ENCODE peak calls at places on chromosomes 11 and 22, in six cellular contexts. T, K, Y, B, Q and H are unnamed samples.

GRCh38 chr22:30408388-30409101 is 11.7 kb downstream of the SEC14L2 start:
- DNase-seq in K (peak), Y (peak), Q (no peak), B (no peak), T (peak), H (no peak)

GRCh38 chr11:44944853-44945235 is 5.8 kb downstream of the TP53I11 start:
- DNase-seq in K (no peak), B (no peak), Y (no peak), Q (no peak), T (no peak), H (no peak)

GRCh38 chr11:119206512-119207299 is 567 bp downstream of the CBL start:
- DNase-seq in K (no peak), B (no peak), Q (no peak), T (peak), Y (no peak), H (peak)

GRCh38 chr11:114085965-114086364 is 26.5 kb downstream of the ZBTB16 start:
- DNase-seq in K (no peak), Y (no peak), Q (no peak), B (no peak), T (no peak), H (no peak)

GRCh38 chr11:105611837-105612480 is 2.1 kb downstream of the GRIA4 start:
- DNase-seq in Q (no peak), Y (no peak), B (no peak), T (no peak), K (no peak), H (no peak)

GRCh38 chr11:65274734-65275682 is 13.2 kb downstream of the POLA2 start:
- DNase-seq in K (peak), T (peak), B (peak), Q (no peak), Y (peak), H (peak)

GRCh38 chr11:16863382-16863781 is 124.9 kb downstream of the C11orf58 start:
- DNase-seq in Q (no peak), Y (no peak), K (no peak), B (no peak), T (peak), H (no peak)

GRCh38 chr11:65764434-65764833 is 16.3 kb downstream of the AP5B1 start:
- DNase-seq in K (no peak), Q (no peak), T (no peak), Y (no peak), B (no peak), H (no peak)

GRCh38 chr11:72780291-72781062 is 13.4 kb downstream of the STARD10 start:
- DNase-seq in Y (no peak), K (no peak), T (no peak), Q (no peak), B (no peak), H (no peak)